ENCODE peak calls at places on chromosome 15, in nine cellular contexts. V is adrenal gland; W is HS-27A; B is COR-L47; L is activated effector memory CD4-positive, alpha-beta T cell treated with Interleukin-2 at 50 U/mL for 16 hours; T is EH; A is A549; D is AG20443; E is HFFc6. O is an unnamed sample.

GRCh38 chr15:71638876-71639275 is 171.5 kb upstream of the NR2E3 start:
- DNase-seq in T (no peak), E (no peak), L (no peak), D (no peak), W (no peak), A (no peak), B (no peak), V (no peak), O (no peak)

GRCh38 chr15:72202302-72202701 is 4.7 kb upstream of the GRAMD2A start:
- DNase-seq in A (no peak), W (no peak), V (no peak), D (no peak), L (no peak), B (no peak), E (no peak), T (no peak), O (no peak)

GRCh38 chr15:78360426-78360825 is 20.3 kb downstream of the CRABP1 start:
- DNase-seq in V (no peak), D (no peak), B (no peak), T (peak), L (no peak), A (no peak), W (no peak), E (no peak), O (peak)

GRCh38 chr15:37756407-37756806 is 178.0 kb upstream of the TMCO5A start:
- DNase-seq in E (no peak), T (no peak), B (no peak), W (no peak), D (no peak), L (no peak), V (no peak), A (no peak), O (no peak)

GRCh38 chr15:63708141-63708772 is 111.1 kb downstream of the FBXL22 start:
- DNase-seq in T (no peak), D (no peak), A (no peak), B (no peak), V (no peak), W (no peak), E (no peak), L (no peak), O (no peak)

GRCh38 chr15:94951538-94951937 is 720.2 kb downstream of the MCTP2 start:
- DNase-seq in A (no peak), B (no peak), W (no peak), D (no peak), T (no peak), E (no peak), L (no peak), V (no peak), O (no peak)

GRCh38 chr15:34582461-34583357 is 742 bp downstream of the GOLGA8B start:
- DNase-seq in T (peak), B (no peak), V (peak), W (no peak), L (peak), A (peak), D (peak), E (no peak), O (no peak)

GRCh38 chr15:39213385-39213840 is 367.5 kb upstream of the THBS1 start:
- DNase-seq in D (no peak), A (peak), V (peak), E (peak), W (peak), L (no peak), B (no peak), T (peak), O (no peak)

GRCh38 chr15:65431731-65432130 is 9.0 kb upstream of the IGDCC4 start:
- DNase-seq in E (no peak), T (no peak), W (no peak), L (no peak), V (no peak), A (no peak), D (no peak), B (no peak), O (no peak)

GRCh38 chr15:60471314-60471713 is 7.6 kb downstream of the ICE2 start:
- DNase-seq in L (no peak), W (no peak), A (peak), V (no peak), E (no peak), B (no peak), D (no peak), T (no peak), O (no peak)

GRCh38 chr15:25863067-25863967 is at the start of gene ATP10A:
- DNase-seq in D (peak), E (peak), B (no peak), W (no peak), V (peak), L (peak), T (peak), A (peak), O (no peak)

GRCh38 chr15:85494035-85494793 is 113.8 kb downstream of the AKAP13 start:
- DNase-seq in W (peak), B (no peak), L (no peak), A (peak), T (peak), D (peak), V (no peak), E (peak), O (no peak)

GRCh38 chr15:74782596-74783071 is 754 bp downstream of the CSK start:
- DNase-seq in W (no peak), T (peak), B (no peak), L (no peak), D (no peak), A (no peak), E (no peak), V (no peak), O (no peak)

GRCh38 chr15:99424978-99425665 is 140.7 kb upstream of the MEF2A start:
- DNase-seq in T (peak), L (peak), D (peak), V (peak), B (no peak), W (peak), E (peak), A (no peak), O (no peak)

GRCh38 chr15:31271706-31272557 is 54.7 kb upstream of the KLF13 start:
- DNase-seq in W (no peak), T (no peak), B (no peak), D (peak), V (peak), E (no peak), A (no peak), L (no peak), O (no peak)

GRCh38 chr15:81411056-81411455 is 37.0 kb upstream of the TMC3 start:
- DNase-seq in W (no peak), B (no peak), L (no peak), V (no peak), A (peak), E (no peak), T (no peak), D (peak), O (no peak)

GRCh38 chr15:45795487-45796069 is 160.7 kb downstream of the SQOR start:
- DNase-seq in T (peak), B (peak), V (no peak), D (no peak), E (peak), A (peak), L (no peak), W (peak), O (peak)

GRCh38 chr15:78208887-78209645 is 25.3 kb downstream of the ACSBG1 start:
- DNase-seq in A (no peak), D (peak), B (no peak), E (no peak), W (no peak), T (no peak), V (no peak), L (no peak), O (no peak)

GRCh38 chr15:69526086-69526485 is 73.5 kb downstream of the RPLP1 start:
- DNase-seq in T (peak), W (no peak), D (no peak), E (no peak), V (no peak), A (no peak), B (no peak), L (no peak), O (no peak)

GRCh38 chr15:39434751-39435238 is 146.1 kb upstream of the THBS1 start:
- DNase-seq in A (no peak), T (no peak), B (no peak), V (peak), L (no peak), D (no peak), E (no peak), W (no peak), O (no peak)

GRCh38 chr15:73941871-73942635 is 15.8 kb downstream of the LOXL1 start:
- DNase-seq in E (no peak), W (no peak), T (peak), B (no peak), D (no peak), V (no peak), A (no peak), L (no peak), O (no peak)

GRCh38 chr15:83312046-83312445 is 27.6 kb upstream of the BNC1 start:
- DNase-seq in B (no peak), D (no peak), T (peak), V (no peak), W (no peak), E (no peak), L (no peak), A (no peak), O (no peak)

GRCh38 chr15:28881170-28881569 is 4.6 kb upstream of the APBA2 start:
- DNase-seq in A (peak), L (no peak), B (no peak), D (no peak), E (no peak), W (no peak), T (peak), V (no peak), O (no peak)

GRCh38 chr15:24971772-24972171 is 17.0 kb downstream of the SNRPN start:
- DNase-seq in E (no peak), T (no peak), B (no peak), L (no peak), V (no peak), W (no peak), D (no peak), A (no peak), O (no peak)

GRCh38 chr15:42215854-42216829 is 8.0 kb upstream of the VPS39 start:
- DNase-seq in A (no peak), T (peak), D (no peak), E (no peak), B (no peak), V (no peak), L (no peak), W (no peak), O (no peak)

GRCh38 chr15:78358114-78358513 is 18.0 kb downstream of the CRABP1 start:
- DNase-seq in T (peak), B (no peak), V (no peak), L (no peak), W (no peak), E (no peak), A (no peak), D (no peak), O (no peak)

GRCh38 chr15:78673917-78674444 is 33.0 kb upstream of the CHRNB4 start:
- DNase-seq in E (no peak), D (no peak), A (no peak), L (no peak), W (no peak), B (no peak), T (no peak), V (no peak), O (no peak)

GRCh38 chr15:70035719-70036077 is 62.0 kb downstream of the TLE3 start:
- DNase-seq in D (no peak), A (no peak), B (no peak), W (no peak), T (no peak), V (no peak), L (no peak), E (no peak), O (no peak)